ENCODE peak calls at places on chromosome 20, in nine cellular contexts. A is left ventricle myocardium inferior, G is lung, F is esophagus muscularis mucosa, B is Karpas-422, W is suprapubic skin, J is breast epithelium, T is hepatocyte, K is HCT116. O is an unnamed sample.

GRCh38 chr20:38809942-38810341 is 4.4 kb downstream of the PPP1R16B start:
- DNase-seq in A (no peak), G (no peak), F (no peak), B (no peak), W (no peak), J (no peak), T (no peak), K (no peak), O (no peak)

GRCh38 chr20:58417418-58417817 is 28.4 kb downstream of the VAPB start:
- DNase-seq in A (no peak), G (no peak), F (no peak), B (no peak), W (no peak), J (no peak), T (no peak), K (no peak), O (no peak)

GRCh38 chr20:32007787-32008616 is 2.2 kb upstream of the CCM2L start:
- DNase-seq in A (peak; percentile 58), G (peak; percentile 45), F (no peak), B (no peak), W (no peak), J (no peak), T (no peak), K (no peak), O (no peak)

GRCh38 chr20:19512886-19513285 is 245.2 kb upstream of the RIN2 start:
- DNase-seq in A (no peak), G (no peak), F (no peak), B (no peak), W (no peak), J (no peak), T (no peak), K (no peak), O (no peak)

GRCh38 chr20:25136643-25137559 is 55.0 kb upstream of the VSX1 start:
- DNase-seq in A (peak; percentile 65), G (peak; percentile 67), F (no peak), B (no peak), W (no peak), J (no peak), T (peak; percentile 30), K (peak; percentile 38), O (no peak)

GRCh38 chr20:57317789-57318371 is 11.7 kb upstream of the SPO11 start:
- DNase-seq in A (no peak), G (no peak), F (peak; percentile 68), B (peak; percentile 78), W (no peak), J (no peak), T (no peak), K (no peak), O (no peak)

GRCh38 chr20:8545212-8545611 is 413.1 kb downstream of the PLCB1 start:
- DNase-seq in A (no peak), G (no peak), F (no peak), B (peak; percentile 36), W (no peak), J (no peak), T (no peak), K (no peak), O (no peak)

GRCh38 chr20:58624687-58625086 is 26.4 kb upstream of the STX16 start:
- DNase-seq in A (no peak), G (no peak), F (no peak), B (no peak), W (no peak), J (no peak), T (no peak), K (no peak), O (no peak)

GRCh38 chr20:57252559-57253162 is 13.8 kb downstream of the BMP7 start:
- DNase-seq in A (no peak), G (no peak), F (no peak), B (no peak), W (no peak), J (no peak), T (no peak), K (no peak), O (no peak)

GRCh38 chr20:23920408-23920780 is 40.8 kb upstream of the CST5 start:
- DNase-seq in A (no peak), G (no peak), F (peak; percentile 53), B (no peak), W (no peak), J (no peak), T (peak; percentile 4), K (no peak), O (no peak)

GRCh38 chr20:47810116-47810672 is 24.9 kb upstream of the SULF2 start:
- DNase-seq in A (no peak), G (no peak), F (no peak), B (no peak), W (no peak), J (no peak), T (no peak), K (no peak), O (no peak)

GRCh38 chr20:16206817-16207216 is 366.4 kb downstream of the KIF16B start:
- DNase-seq in A (no peak), G (peak; percentile 56), F (no peak), B (no peak), W (no peak), J (no peak), T (no peak), K (no peak), O (peak; percentile 11)

GRCh38 chr20:49906615-49907154 is 8.6 kb downstream of the SPATA2 start:
- DNase-seq in A (no peak), G (no peak), F (no peak), B (no peak), W (no peak), J (peak; percentile 20), T (no peak), K (no peak), O (no peak)

GRCh38 chr20:49907405-49908257 is 7.7 kb downstream of the SPATA2 start:
- DNase-seq in A (no peak), G (no peak), F (no peak), B (no peak), W (no peak), J (peak; percentile 37), T (no peak), K (no peak), O (no peak)

GRCh38 chr20:49909499-49910339 is 5.6 kb downstream of the SPATA2 start:
- DNase-seq in A (no peak), G (no peak), F (no peak), B (peak; percentile 51), W (no peak), J (peak; percentile 58), T (peak; percentile 68), K (no peak), O (no peak)

GRCh38 chr20:49906101-49906604 is 9.2 kb downstream of the SPATA2 start:
- DNase-seq in A (no peak), G (no peak), F (no peak), B (no peak), W (peak; percentile 53), J (no peak), T (no peak), K (no peak), O (no peak)

GRCh38 chr20:49908258-49908565 is 7.1 kb downstream of the SPATA2 start:
- DNase-seq in A (no peak), G (no peak), F (no peak), B (no peak), W (no peak), J (peak; percentile 50), T (no peak), K (no peak), O (no peak)
- H3K4me1 ChIP-seq in A (peaks cover 70% of the 10 kb centered on the region), G (peaks cover 2% of the 10 kb centered on the region), F (peaks cover 38% of the 10 kb centered on the region), B (peaks cover 2% of the 10 kb centered on the region), W (peaks cover 6% of the 10 kb centered on the region), J (no peaks in the 10 kb centered on the region), T (peaks cover 5% of the 10 kb centered on the region), K (no peaks in the 10 kb centered on the region), O (no peaks in the 10 kb centered on the region)

GRCh38 chr20:62984666-62985065 is 22.1 kb downstream of the BHLHE23 start:
- DNase-seq in A (no peak), G (no peak), F (no peak), B (no peak), W (no peak), J (no peak), T (no peak), K (no peak), O (no peak)
- H3K4me1 ChIP-seq in A (no peaks in the 10 kb centered on the region), G (no peaks in the 10 kb centered on the region), F (no peaks in the 10 kb centered on the region), B (no peaks in the 10 kb centered on the region), W (peaks cover 9% of the 10 kb centered on the region), J (no peaks in the 10 kb centered on the region), T (no peaks in the 10 kb centered on the region), K (no peaks in the 10 kb centered on the region), O (peaks cover 6% of the 10 kb centered on the region)

GRCh38 chr20:50077818-50078601 is 34.9 kb downstream of the UBE2V1 start:
- DNase-seq in A (no peak), G (no peak), F (no peak), B (no peak), W (peak; percentile 60), J (peak; percentile 47), T (no peak), K (no peak), O (peak; percentile 45)

GRCh38 chr20:50068041-50068651 is 44.8 kb downstream of the UBE2V1 start:
- DNase-seq in A (no peak), G (no peak), F (no peak), B (no peak), W (no peak), J (no peak), T (no peak), K (no peak), O (no peak)

GRCh38 chr20:50070361-50070760 is 42.6 kb downstream of the UBE2V1 start:
- DNase-seq in A (peak; percentile 4), G (no peak), F (no peak), B (no peak), W (no peak), J (no peak), T (no peak), K (no peak), O (peak; percentile 64)

GRCh38 chr20:50071039-50071888 is 41.7 kb downstream of the UBE2V1 start:
- DNase-seq in A (peak; percentile 89), G (peak; percentile 89), F (peak; percentile 98), B (peak; percentile 96), W (peak; percentile 93), J (peak; percentile 89), T (peak; percentile 94), K (peak; percentile 48), O (peak; percentile 100)

DNA sequence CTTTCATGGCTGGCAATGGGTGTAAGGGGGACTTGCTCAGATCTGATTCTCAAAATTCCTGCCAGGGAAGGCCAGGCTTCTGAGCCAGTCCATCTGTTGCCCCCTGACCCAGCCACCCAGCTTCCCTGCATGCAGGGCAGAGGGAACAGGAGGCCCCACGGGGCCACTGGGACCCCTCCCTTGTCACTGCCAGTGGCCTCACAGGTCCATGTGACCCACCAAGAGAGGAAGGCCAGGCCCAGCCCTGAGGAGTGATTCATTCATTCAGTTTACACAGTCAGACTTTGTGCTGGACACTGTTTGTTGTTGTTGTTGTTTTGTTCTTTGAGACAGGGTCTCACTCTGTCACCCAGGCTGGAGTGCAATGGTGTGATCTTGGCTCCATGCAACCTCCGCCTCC is 39.5 kb downstream of the UBE2V1 start:
- DNase-seq in A (peak; percentile 5), G (no peak), F (no peak), B (no peak), W (peak; percentile 49), J (peak; percentile 6), T (no peak), K (no peak), O (no peak)
- H3K4me1 ChIP-seq in A (peaks cover 33% of the 10 kb centered on the region), G (peaks cover 6% of the 10 kb centered on the region), F (peaks cover 40% of the 10 kb centered on the region), B (peaks cover 8% of the 10 kb centered on the region), W (peaks cover 9% of the 10 kb centered on the region), J (no peaks in the 10 kb centered on the region), T (peaks cover 17% of the 10 kb centered on the region), K (peaks cover 3% of the 10 kb centered on the region), O (peaks cover 24% of the 10 kb centered on the region)

DNA sequence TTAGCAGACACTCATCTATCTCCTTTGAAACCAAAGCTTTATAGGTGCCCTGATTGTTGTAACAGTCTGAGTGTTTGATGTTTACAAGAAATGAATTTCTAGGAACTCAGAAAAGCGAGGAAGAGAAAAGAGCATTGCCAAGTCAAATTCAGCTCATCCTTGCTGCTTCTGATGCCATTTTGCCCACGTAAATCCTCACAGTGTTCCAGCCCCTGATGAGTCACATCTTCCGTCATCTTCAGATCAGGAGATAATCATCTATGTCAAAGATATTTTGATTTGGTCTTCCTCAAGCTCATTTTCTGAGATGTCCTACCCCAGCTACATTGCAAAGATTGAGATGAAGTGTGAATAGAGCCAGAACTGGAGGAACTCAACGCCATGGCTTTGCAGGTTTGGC is 426.2 kb downstream of the BMP2 start:
- DNase-seq in A (no peak), G (no peak), F (no peak), B (no peak), W (no peak), J (no peak), T (no peak), K (no peak), O (no peak)
- H3K4me1 ChIP-seq in A (no peaks in the 10 kb centered on the region), G (no peaks in the 10 kb centered on the region), F (no peaks in the 10 kb centered on the region), B (no peaks in the 10 kb centered on the region), W (no peaks in the 10 kb centered on the region), J (no peaks in the 10 kb centered on the region), T (no peaks in the 10 kb centered on the region), K (no peaks in the 10 kb centered on the region), O (no peaks in the 10 kb centered on the region)

O was measured in Caco-2.